ENCODE peak calls at places on chromosomes 4 and X, in ten cellular contexts. O is HCT116; V is non-pigmented ciliary epithelial cell; A is upper lobe of right lung; F is amygdala; J is stimulated activated CD4-positive, alpha-beta T cell treated with anti-CD3 and anti-CD28 coated beads, Interleukin-4, amount 100 ng/mL, for 24 hours; B is cardiac muscle cell; Q is posterior cingulate gyrus; M is astrocyte of the spinal cord; L is Kasumi-1. N is an unnamed sample.

GRCh38 chrX:69503228-69503834 is 795 bp upstream of the NALF2 start:
- DNase-seq in Q (peak; percentile 39), O (peak; percentile 43), J (no peak), A (no peak), V (no peak), L (peak; percentile 67), M (no peak), F (no peak), B (peak; percentile 54), N (no peak)

GRCh38 chr4:10105421-10105820 is 11.2 kb downstream of the WDR1 start:
- DNase-seq in O (no peak), M (no peak), F (no peak), B (no peak), V (no peak), L (no peak), J (no peak), Q (no peak), A (no peak), N (no peak)

GRCh38 chr4:180953572-180953971 is 1289.6 kb upstream of the TENM3 start:
- DNase-seq in L (peak; percentile 19), A (no peak), B (no peak), O (peak; percentile 21), J (no peak), M (no peak), V (no peak), F (no peak), Q (no peak), N (no peak)

GRCh38 chr4:48470570-48470969 is 12.6 kb upstream of the SLC10A4 start:
- DNase-seq in A (no peak), B (no peak), J (no peak), Q (no peak), V (no peak), O (no peak), L (no peak), F (no peak), M (no peak), N (no peak)

GRCh38 chrX:152614786-152615185 is 22.9 kb upstream of the GABRQ start:
- DNase-seq in O (no peak), L (no peak), F (no peak), Q (no peak), J (no peak), B (no peak), M (no peak), V (no peak), A (no peak), N (no peak)

GRCh38 chr4:144584428-144584827 is 61.5 kb upstream of the HHIP start:
- DNase-seq in L (no peak), V (no peak), B (no peak), Q (no peak), M (peak; percentile 18), F (no peak), A (no peak), J (no peak), O (no peak), N (no peak)

GRCh38 chr4:10028910-10029309 is 7.6 kb upstream of the SLC2A9 start:
- DNase-seq in M (no peak), Q (no peak), V (no peak), J (no peak), F (no peak), O (no peak), B (no peak), L (no peak), A (no peak), N (no peak)

GRCh38 chr4:150385606-150386005 is 196.3 kb upstream of the MAB21L2 start:
- DNase-seq in Q (no peak), F (no peak), B (peak; percentile 98), L (no peak), O (no peak), J (no peak), M (peak; percentile 89), A (no peak), V (no peak), N (no peak)

GRCh38 chr4:105283501-105283900 is 136.8 kb downstream of the TET2 start:
- DNase-seq in F (no peak), O (no peak), L (no peak), V (peak; percentile 8), J (no peak), A (no peak), M (peak; percentile 57), B (peak; percentile 9), Q (no peak), N (no peak)

GRCh38 chr4:151806511-151806927 is 45.7 kb upstream of the GATB start:
- DNase-seq in M (peak; percentile 84), O (no peak), L (no peak), A (no peak), B (peak; percentile 54), J (no peak), V (peak; percentile 58), F (no peak), Q (no peak), N (no peak)

GRCh38 chr4:40295572-40295971 is 39.6 kb upstream of the CHRNA9 start:
- DNase-seq in J (no peak), L (no peak), V (no peak), O (no peak), M (no peak), B (no peak), A (no peak), Q (no peak), F (no peak), N (no peak)

GRCh38 chr4:3479358-3480101 is 16.4 kb downstream of the DOK7 start:
- DNase-seq in O (no peak), J (no peak), A (no peak), B (no peak), Q (no peak), L (no peak), F (no peak), M (no peak), V (no peak), N (no peak)

GRCh38 chr4:137420901-137421384 is 111.4 kb downstream of the PCDH18 start:
- DNase-seq in L (no peak), B (no peak), M (no peak), O (no peak), F (no peak), J (no peak), V (no peak), Q (no peak), A (no peak), N (no peak)

GRCh38 chr4:163681208-163681821 is 186.8 kb downstream of the TMA16 start:
- DNase-seq in V (no peak), M (peak; percentile 29), B (peak; percentile 19), Q (no peak), F (no peak), J (peak; percentile 44), L (peak; percentile 73), O (peak; percentile 38), A (no peak), N (no peak)

GRCh38 chr4:169659736-169660670 is 39.6 kb downstream of the CLCN3 start:
- DNase-seq in J (peak; percentile 77), O (peak; percentile 99), V (peak; percentile 98), L (peak; percentile 37), B (peak; percentile 99), Q (peak; percentile 44), A (no peak), F (no peak), M (peak; percentile 99), N (peak; percentile 64)

GRCh38 chr4:129240816-129241215 is 144.9 kb downstream of the C4orf33 start:
- DNase-seq in F (no peak), O (no peak), M (peak; percentile 36), Q (no peak), B (no peak), J (no peak), L (no peak), V (no peak), A (no peak), N (no peak)

GRCh38 chrX:24190500-24191156 is 41.1 kb downstream of the ZFX start:
- DNase-seq in J (no peak), A (no peak), Q (no peak), M (peak; percentile 22), V (peak; percentile 24), B (peak; percentile 56), F (no peak), L (no peak), O (no peak), N (no peak)

GRCh38 chrX:45851434-45851991 is 650.8 kb upstream of the DIPK2B start:
- DNase-seq in Q (peak; percentile 19), V (no peak), O (peak; percentile 49), B (no peak), M (no peak), L (no peak), F (no peak), J (peak; percentile 64), A (peak; percentile 71), N (peak; percentile 66)

GRCh38 chrX:20224814-20225487 is 41.8 kb downstream of the RPS6KA3 start:
- DNase-seq in M (peak; percentile 45), F (no peak), J (peak; percentile 3), B (peak; percentile 22), A (no peak), Q (no peak), L (no peak), O (no peak), V (no peak), N (peak; percentile 7)

GRCh38 chrX:42085836-42086235 is 162.5 kb upstream of the CASK start:
- DNase-seq in F (no peak), M (no peak), J (no peak), L (no peak), O (peak; percentile 0), B (no peak), Q (no peak), A (no peak), V (no peak), N (no peak)

GRCh38 chrX:133529578-133529977 is 114.3 kb upstream of the GPC4 start:
- DNase-seq in L (no peak), O (no peak), A (no peak), V (no peak), J (no peak), F (no peak), B (no peak), Q (no peak), M (no peak), N (no peak)

GRCh38 chr4:138639018-138639876 is 376.3 kb upstream of the NOCT start:
- DNase-seq in A (no peak), V (no peak), J (no peak), F (no peak), M (peak; percentile 46), L (no peak), O (no peak), Q (no peak), B (peak; percentile 27), N (no peak)

GRCh38 chrX:13808865-13809264 is 8.0 kb downstream of the GPM6B start:
- DNase-seq in L (no peak), V (no peak), A (no peak), J (no peak), M (no peak), B (no peak), Q (no peak), F (no peak), O (no peak), N (no peak)

GRCh38 chrX:105744291-105744690 is 78.0 kb upstream of the NRK start:
- DNase-seq in V (no peak), M (no peak), A (no peak), Q (no peak), F (no peak), O (no peak), L (no peak), J (no peak), B (no peak), N (no peak)

GRCh38 chrX:154541896-154542722 is 4.5 kb downstream of the G6PD start:
- DNase-seq in V (peak; percentile 60), O (peak; percentile 34), Q (peak; percentile 16), M (peak; percentile 92), B (peak; percentile 95), F (no peak), J (peak; percentile 68), A (peak; percentile 79), L (peak; percentile 50), N (peak; percentile 66)

GRCh38 chr4:178063568-178063967 is 621.3 kb upstream of the AGA start:
- DNase-seq in L (no peak), F (no peak), J (no peak), M (no peak), V (no peak), A (no peak), Q (no peak), B (no peak), O (no peak), N (no peak)

GRCh38 chr4:157564771-157565170 is 344.2 kb downstream of the GRIA2 start:
- DNase-seq in J (no peak), O (no peak), A (no peak), B (no peak), L (no peak), F (no peak), M (no peak), Q (no peak), V (no peak), N (no peak)

GRCh38 chr4:164304240-164304639 is 449.7 kb upstream of the SMIM31 start:
- DNase-seq in L (no peak), A (no peak), M (no peak), J (no peak), F (no peak), Q (no peak), O (no peak), B (no peak), V (no peak), N (no peak)

N was measured in activated naive CD4-positive, alpha-beta T cell treated with Interleukin-2 at 50 U/mL for 16 hours.